ENCODE peak calls at places on chromosomes 7 and 10, in six cellular contexts. One of them, this sample, is unnamed. For H3K27me3, the result is how much of the 10 kb centered on the place peaks cover.

GRCh38 chr7:45174328-45174610 is 16.7 kb downstream of the RAMP3 start:
- DNase-seq in heart left ventricle: no peak
- DNase-seq in kidney epithelial cell: no peak
- DNase-seq in mammary epithelial cell: no peak
- DNase-seq in brain microvascular endothelial cell: no peak
- DNase-seq in astrocyte: no peak
- DNase-seq in this sample: no peak

GRCh38 chr10:48612241-48612943 is 7.5 kb upstream of the ARHGAP22 start:
- DNase-seq in heart left ventricle: no peak
- DNase-seq in kidney epithelial cell: no peak
- DNase-seq in mammary epithelial cell: no peak
- DNase-seq in brain microvascular endothelial cell: no peak
- DNase-seq in astrocyte: peak
- DNase-seq in this sample: no peak

GRCh38 chr10:37226524-37226923 is 101.1 kb downstream of the ANKRD30A start:
- DNase-seq in heart left ventricle: no peak
- DNase-seq in kidney epithelial cell: no peak
- DNase-seq in mammary epithelial cell: no peak
- DNase-seq in brain microvascular endothelial cell: no peak
- DNase-seq in astrocyte: no peak
- DNase-seq in this sample: no peak

GRCh38 chr7:28128608-28129007 is 52.0 kb downstream of the JAZF1 start:
- DNase-seq in heart left ventricle: no peak
- DNase-seq in kidney epithelial cell: peak
- DNase-seq in mammary epithelial cell: no peak
- DNase-seq in brain microvascular endothelial cell: peak
- DNase-seq in astrocyte: peak
- DNase-seq in this sample: peak

GRCh38 chr7:3971323-3971722 is 670.3 kb downstream of the SDK1 start:
- DNase-seq in heart left ventricle: no peak
- DNase-seq in kidney epithelial cell: no peak
- DNase-seq in mammary epithelial cell: no peak
- DNase-seq in brain microvascular endothelial cell: no peak
- DNase-seq in astrocyte: no peak
- DNase-seq in this sample: no peak

GRCh38 chr10:104638861-104639594 is 2.1 kb upstream of the SORCS3 start:
- DNase-seq in heart left ventricle: no peak
- DNase-seq in kidney epithelial cell: no peak
- DNase-seq in mammary epithelial cell: no peak
- DNase-seq in brain microvascular endothelial cell: no peak
- DNase-seq in astrocyte: no peak
- DNase-seq in this sample: no peak

GRCh38 chr7:150363872-150364271 is 4.8 kb upstream of the REPIN1 start:
- DNase-seq in heart left ventricle: no peak
- DNase-seq in kidney epithelial cell: no peak
- DNase-seq in mammary epithelial cell: no peak
- DNase-seq in brain microvascular endothelial cell: no peak
- DNase-seq in astrocyte: no peak
- DNase-seq in this sample: no peak

GRCh38 chr7:80771523-80771922 is 133.1 kb downstream of the CD36 start:
- DNase-seq in heart left ventricle: no peak
- DNase-seq in kidney epithelial cell: no peak
- DNase-seq in mammary epithelial cell: no peak
- DNase-seq in brain microvascular endothelial cell: no peak
- DNase-seq in astrocyte: peak
- DNase-seq in this sample: peak

GRCh38 chr7:158472631-158473030 is 115.0 kb downstream of the PTPRN2 start:
- DNase-seq in heart left ventricle: no peak
- DNase-seq in kidney epithelial cell: no peak
- DNase-seq in mammary epithelial cell: no peak
- DNase-seq in brain microvascular endothelial cell: no peak
- DNase-seq in astrocyte: no peak
- DNase-seq in this sample: no peak

GRCh38 chr7:99196536-99197288 is 11.2 kb downstream of the KPNA7 start:
- DNase-seq in heart left ventricle: no peak
- DNase-seq in kidney epithelial cell: no peak
- DNase-seq in mammary epithelial cell: peak
- DNase-seq in brain microvascular endothelial cell: peak
- DNase-seq in astrocyte: peak
- DNase-seq in this sample: peak

GRCh38 chr10:8659982-8660381 is 605.5 kb downstream of the GATA3 start:
- DNase-seq in heart left ventricle: no peak
- DNase-seq in kidney epithelial cell: no peak
- DNase-seq in mammary epithelial cell: no peak
- DNase-seq in brain microvascular endothelial cell: no peak
- DNase-seq in astrocyte: no peak
- DNase-seq in this sample: peak

GRCh38 chr10:2957785-2958184 is 109.6 kb upstream of the PFKP start:
- DNase-seq in heart left ventricle: no peak
- DNase-seq in kidney epithelial cell: no peak
- DNase-seq in mammary epithelial cell: no peak
- DNase-seq in brain microvascular endothelial cell: no peak
- DNase-seq in astrocyte: no peak
- DNase-seq in this sample: no peak

GRCh38 chr7:74042746-74043522 is 15.0 kb downstream of the ELN start:
- DNase-seq in heart left ventricle: peak
- DNase-seq in kidney epithelial cell: no peak
- DNase-seq in mammary epithelial cell: no peak
- DNase-seq in brain microvascular endothelial cell: no peak
- DNase-seq in astrocyte: no peak
- DNase-seq in this sample: no peak

GRCh38 chr7:146002431-146003078 is 114.0 kb upstream of the CNTNAP2 start:
- DNase-seq in heart left ventricle: no peak
- DNase-seq in kidney epithelial cell: no peak
- DNase-seq in mammary epithelial cell: no peak
- DNase-seq in brain microvascular endothelial cell: peak
- DNase-seq in astrocyte: no peak
- DNase-seq in this sample: no peak

GRCh38 chr7:48083114-48083830 is 5.8 kb upstream of the UPP1 start:
- DNase-seq in heart left ventricle: no peak
- DNase-seq in kidney epithelial cell: no peak
- DNase-seq in mammary epithelial cell: peak
- DNase-seq in brain microvascular endothelial cell: peak
- DNase-seq in astrocyte: peak
- DNase-seq in this sample: peak

GRCh38 chr7:9488555-9488954 is 1055.1 kb downstream of the NXPH1 start:
- DNase-seq in heart left ventricle: no peak
- DNase-seq in kidney epithelial cell: peak
- DNase-seq in mammary epithelial cell: peak
- DNase-seq in brain microvascular endothelial cell: peak
- DNase-seq in astrocyte: peak
- DNase-seq in this sample: peak

GRCh38 chr7:81903115-81903514 is 133.3 kb upstream of the HGF start:
- DNase-seq in heart left ventricle: no peak
- DNase-seq in kidney epithelial cell: no peak
- DNase-seq in mammary epithelial cell: no peak
- DNase-seq in brain microvascular endothelial cell: no peak
- DNase-seq in astrocyte: no peak
- DNase-seq in this sample: no peak

GRCh38 chr7:104156842-104157277 is 51.0 kb downstream of the ORC5 start:
- DNase-seq in heart left ventricle: no peak
- DNase-seq in kidney epithelial cell: peak
- DNase-seq in mammary epithelial cell: peak
- DNase-seq in brain microvascular endothelial cell: no peak
- DNase-seq in astrocyte: peak
- DNase-seq in this sample: peak

GRCh38 chr7:131166066-131166465 is 161.6 kb upstream of the MKLN1 start:
- DNase-seq in heart left ventricle: no peak
- DNase-seq in kidney epithelial cell: no peak
- DNase-seq in mammary epithelial cell: no peak
- DNase-seq in brain microvascular endothelial cell: no peak
- DNase-seq in astrocyte: peak
- DNase-seq in this sample: no peak

GRCh38 chr7:68425377-68425776 is 1172.9 kb upstream of the AUTS2 start:
- DNase-seq in heart left ventricle: no peak
- DNase-seq in kidney epithelial cell: no peak
- DNase-seq in mammary epithelial cell: no peak
- DNase-seq in brain microvascular endothelial cell: no peak
- DNase-seq in astrocyte: no peak
- DNase-seq in this sample: no peak

GRCh38 chr10:84063440-84063839 is 75.9 kb upstream of the GHITM start:
- DNase-seq in heart left ventricle: no peak
- DNase-seq in kidney epithelial cell: no peak
- DNase-seq in mammary epithelial cell: no peak
- DNase-seq in brain microvascular endothelial cell: no peak
- DNase-seq in astrocyte: no peak
- DNase-seq in this sample: no peak

GRCh38 chr7:100466830-100467605 is 3.0 kb upstream of the SPACDR start:
- DNase-seq in heart left ventricle: no peak
- DNase-seq in kidney epithelial cell: no peak
- DNase-seq in mammary epithelial cell: no peak
- DNase-seq in brain microvascular endothelial cell: no peak
- DNase-seq in astrocyte: no peak
- DNase-seq in this sample: no peak

GRCh38 chr7:40447345-40447744 is 312.5 kb downstream of the SUGCT start:
- DNase-seq in heart left ventricle: no peak
- DNase-seq in kidney epithelial cell: no peak
- DNase-seq in mammary epithelial cell: no peak
- DNase-seq in brain microvascular endothelial cell: no peak
- DNase-seq in astrocyte: no peak
- DNase-seq in this sample: no peak

GRCh38 chr10:47260505-47261111 is 39.4 kb upstream of the GDF10 start:
- DNase-seq in heart left ventricle: no peak
- DNase-seq in kidney epithelial cell: no peak
- DNase-seq in mammary epithelial cell: no peak
- DNase-seq in brain microvascular endothelial cell: no peak
- DNase-seq in astrocyte: no peak
- DNase-seq in this sample: no peak

GRCh38 chr10:122075171-122075570 is 86.2 kb downstream of the TACC2 start:
- DNase-seq in heart left ventricle: no peak
- DNase-seq in kidney epithelial cell: no peak
- DNase-seq in mammary epithelial cell: no peak
- DNase-seq in brain microvascular endothelial cell: no peak
- DNase-seq in astrocyte: no peak
- DNase-seq in this sample: no peak

GRCh38 chr7:6375346-6376101 is 72.2 kb downstream of the DAGLB start:
- DNase-seq in heart left ventricle: no peak
- DNase-seq in kidney epithelial cell: no peak
- DNase-seq in mammary epithelial cell: peak
- DNase-seq in brain microvascular endothelial cell: no peak
- DNase-seq in astrocyte: peak
- DNase-seq in this sample: no peak

GRCh38 chr7:32049599-32049998 is 20.6 kb downstream of the PDE1C start:
- DNase-seq in heart left ventricle: no peak
- DNase-seq in kidney epithelial cell: no peak
- DNase-seq in mammary epithelial cell: no peak
- DNase-seq in brain microvascular endothelial cell: no peak
- DNase-seq in astrocyte: no peak
- DNase-seq in this sample: no peak

GRCh38 chr10:63901916-63902315 is 380.7 kb downstream of the REEP3 start:
- DNase-seq in heart left ventricle: no peak
- DNase-seq in kidney epithelial cell: no peak
- DNase-seq in mammary epithelial cell: no peak
- DNase-seq in brain microvascular endothelial cell: no peak
- DNase-seq in astrocyte: peak
- DNase-seq in this sample: no peak

GRCh38 chr10:63896992-63897391 is 375.8 kb downstream of the REEP3 start:
- DNase-seq in heart left ventricle: no peak
- DNase-seq in kidney epithelial cell: no peak
- DNase-seq in mammary epithelial cell: no peak
- DNase-seq in brain microvascular endothelial cell: no peak
- DNase-seq in astrocyte: no peak
- DNase-seq in this sample: peak

GRCh38 chr10:63901228-63901627 is 380.0 kb downstream of the REEP3 start:
- DNase-seq in heart left ventricle: no peak
- DNase-seq in kidney epithelial cell: no peak
- DNase-seq in mammary epithelial cell: no peak
- DNase-seq in brain microvascular endothelial cell: no peak
- DNase-seq in astrocyte: no peak
- DNase-seq in this sample: no peak
- TF ChIP-seq CTCF in heart left ventricle: no peak
- TF ChIP-seq CTCF in kidney epithelial cell: no peak
- TF ChIP-seq CTCF in mammary epithelial cell: peak
- TF ChIP-seq CTCF in brain microvascular endothelial cell: peak
- TF ChIP-seq CTCF in astrocyte: no peak
- TF ChIP-seq CTCF in this sample: peak

GRCh38 chr10:131871673-131872005 is 29.2 kb upstream of the PPP2R2D start:
- DNase-seq in heart left ventricle: no peak
- DNase-seq in kidney epithelial cell: no peak
- DNase-seq in mammary epithelial cell: no peak
- DNase-seq in brain microvascular endothelial cell: no peak
- DNase-seq in astrocyte: no peak
- DNase-seq in this sample: no peak
- H3K27me3 ChIP-seq in heart left ventricle: under half
- H3K27me3 ChIP-seq in kidney epithelial cell: under half
- H3K27me3 ChIP-seq in mammary epithelial cell: under half
- H3K27me3 ChIP-seq in brain microvascular endothelial cell: under half
- H3K27me3 ChIP-seq in astrocyte: under half
- H3K27me3 ChIP-seq in this sample: under half

GRCh38 chr10:30343962-30344361 is 5.1 kb downstream of the MTPAP start:
- DNase-seq in heart left ventricle: no peak
- DNase-seq in kidney epithelial cell: no peak
- DNase-seq in mammary epithelial cell: no peak
- DNase-seq in brain microvascular endothelial cell: no peak
- DNase-seq in astrocyte: no peak
- DNase-seq in this sample: no peak

GRCh38 chr10:30346135-30346534 is 2.9 kb downstream of the MTPAP start:
- DNase-seq in heart left ventricle: no peak
- DNase-seq in kidney epithelial cell: no peak
- DNase-seq in mammary epithelial cell: no peak
- DNase-seq in brain microvascular endothelial cell: no peak
- DNase-seq in astrocyte: no peak
- DNase-seq in this sample: no peak

GRCh38 chr10:30348378-30348776 is 701 bp downstream of the MTPAP start:
- DNase-seq in heart left ventricle: no peak
- DNase-seq in kidney epithelial cell: no peak
- DNase-seq in mammary epithelial cell: no peak
- DNase-seq in brain microvascular endothelial cell: no peak
- DNase-seq in astrocyte: no peak
- DNase-seq in this sample: peak

GRCh38 chr10:30345611-30346010 is 3.5 kb downstream of the MTPAP start:
- DNase-seq in heart left ventricle: no peak
- DNase-seq in kidney epithelial cell: no peak
- DNase-seq in mammary epithelial cell: no peak
- DNase-seq in brain microvascular endothelial cell: no peak
- DNase-seq in astrocyte: no peak
- DNase-seq in this sample: no peak

GRCh38 chr10:30346615-30347014 is 2.5 kb downstream of the MTPAP start:
- DNase-seq in heart left ventricle: no peak
- DNase-seq in kidney epithelial cell: no peak
- DNase-seq in mammary epithelial cell: no peak
- DNase-seq in brain microvascular endothelial cell: no peak
- DNase-seq in astrocyte: no peak
- DNase-seq in this sample: no peak
- H3K4me3 ChIP-seq in heart left ventricle: no peak
- H3K4me3 ChIP-seq in kidney epithelial cell: no peak
- H3K4me3 ChIP-seq in mammary epithelial cell: no peak
- H3K4me3 ChIP-seq in brain microvascular endothelial cell: no peak
- H3K4me3 ChIP-seq in astrocyte: no peak
- H3K4me3 ChIP-seq in this sample: no peak

GRCh38 chr7:2821161-2821841 is 22.8 kb downstream of the GNA12 start:
- DNase-seq in heart left ventricle: no peak
- DNase-seq in kidney epithelial cell: peak
- DNase-seq in mammary epithelial cell: peak
- DNase-seq in brain microvascular endothelial cell: no peak
- DNase-seq in astrocyte: peak
- DNase-seq in this sample: peak
- TF ChIP-seq CTCF in heart left ventricle: no peak
- TF ChIP-seq CTCF in kidney epithelial cell: no peak
- TF ChIP-seq CTCF in mammary epithelial cell: peak
- TF ChIP-seq CTCF in brain microvascular endothelial cell: no peak
- TF ChIP-seq CTCF in astrocyte: no peak
- TF ChIP-seq CTCF in this sample: no peak